ENCODE peak calls at places on chromosomes 11 and 22, in four cellular contexts. One of them, this sample, is unnamed.

GRCh38 chr22:32926600-32926999 is 125.1 kb downstream of the TIMP3 start:
- DNase-seq in IMR-90: peak
- DNase-seq in adrenal gland: peak
- DNase-seq in endothelial cell of umbilical vein: no peak
- DNase-seq in this sample: no peak

GRCh38 chr11:62931501-62932278 is 10.5 kb upstream of the CHRM1 start:
- DNase-seq in adrenal gland: no peak
- DNase-seq in endothelial cell of umbilical vein: no peak
- DNase-seq in IMR-90: no peak
- DNase-seq in this sample: no peak

GRCh38 chr22:19867617-19868016 is 12.9 kb upstream of the GNB1L start:
- DNase-seq in IMR-90: no peak
- DNase-seq in endothelial cell of umbilical vein: no peak
- DNase-seq in adrenal gland: peak
- DNase-seq in this sample: no peak

GRCh38 chr11:63020671-63021255 is 5.1 kb upstream of the SLC22A8 start:
- DNase-seq in IMR-90: no peak
- DNase-seq in endothelial cell of umbilical vein: no peak
- DNase-seq in adrenal gland: no peak
- DNase-seq in this sample: no peak

GRCh38 chr11:47225552-47226137 is 10.9 kb downstream of the DDB2 start:
- DNase-seq in IMR-90: peak
- DNase-seq in endothelial cell of umbilical vein: no peak
- DNase-seq in adrenal gland: no peak
- DNase-seq in this sample: no peak

GRCh38 chr11:31915867-31916266 is 104.7 kb upstream of the PAX6 start:
- DNase-seq in endothelial cell of umbilical vein: no peak
- DNase-seq in adrenal gland: no peak
- DNase-seq in IMR-90: no peak
- DNase-seq in this sample: no peak

GRCh38 chr11:45610627-45611026 is 54.8 kb downstream of the CHST1 start:
- DNase-seq in adrenal gland: no peak
- DNase-seq in endothelial cell of umbilical vein: no peak
- DNase-seq in IMR-90: no peak
- DNase-seq in this sample: no peak

GRCh38 chr11:65366340-65366773 is 11.8 kb downstream of the TIGD3 start:
- DNase-seq in adrenal gland: peak
- DNase-seq in IMR-90: peak
- DNase-seq in endothelial cell of umbilical vein: peak
- DNase-seq in this sample: peak

GRCh38 chr11:129996113-129996870 is 6.3 kb downstream of the PRDM10 start:
- DNase-seq in IMR-90: no peak
- DNase-seq in endothelial cell of umbilical vein: peak
- DNase-seq in adrenal gland: no peak
- DNase-seq in this sample: no peak

GRCh38 chr11:126122863-126123262 is 60.2 kb upstream of the CDON start:
- DNase-seq in endothelial cell of umbilical vein: no peak
- DNase-seq in adrenal gland: no peak
- DNase-seq in IMR-90: no peak
- DNase-seq in this sample: no peak

GRCh38 chr11:77130763-77131513 is 2.9 kb downstream of the MYO7A start:
- DNase-seq in endothelial cell of umbilical vein: no peak
- DNase-seq in adrenal gland: peak
- DNase-seq in IMR-90: peak
- DNase-seq in this sample: peak

GRCh38 chr11:75399344-75400109 is at the start of gene RPS3:
- DNase-seq in IMR-90: peak
- DNase-seq in adrenal gland: peak
- DNase-seq in endothelial cell of umbilical vein: peak
- DNase-seq in this sample: peak

GRCh38 chr11:75403037-75403436 is 3.7 kb downstream of the RPS3 start:
- DNase-seq in adrenal gland: no peak
- DNase-seq in IMR-90: no peak
- DNase-seq in endothelial cell of umbilical vein: peak
- DNase-seq in this sample: no peak

GRCh38 chr11:75400110-75400865 is 970 bp downstream of the RPS3 start:
- DNase-seq in endothelial cell of umbilical vein: peak
- DNase-seq in IMR-90: peak
- DNase-seq in adrenal gland: no peak
- DNase-seq in this sample: no peak

GRCh38 chr11:75403983-75404658 is 4.8 kb downstream of the RPS3 start:
- DNase-seq in adrenal gland: no peak
- DNase-seq in endothelial cell of umbilical vein: no peak
- DNase-seq in IMR-90: no peak
- DNase-seq in this sample: no peak

DNA sequence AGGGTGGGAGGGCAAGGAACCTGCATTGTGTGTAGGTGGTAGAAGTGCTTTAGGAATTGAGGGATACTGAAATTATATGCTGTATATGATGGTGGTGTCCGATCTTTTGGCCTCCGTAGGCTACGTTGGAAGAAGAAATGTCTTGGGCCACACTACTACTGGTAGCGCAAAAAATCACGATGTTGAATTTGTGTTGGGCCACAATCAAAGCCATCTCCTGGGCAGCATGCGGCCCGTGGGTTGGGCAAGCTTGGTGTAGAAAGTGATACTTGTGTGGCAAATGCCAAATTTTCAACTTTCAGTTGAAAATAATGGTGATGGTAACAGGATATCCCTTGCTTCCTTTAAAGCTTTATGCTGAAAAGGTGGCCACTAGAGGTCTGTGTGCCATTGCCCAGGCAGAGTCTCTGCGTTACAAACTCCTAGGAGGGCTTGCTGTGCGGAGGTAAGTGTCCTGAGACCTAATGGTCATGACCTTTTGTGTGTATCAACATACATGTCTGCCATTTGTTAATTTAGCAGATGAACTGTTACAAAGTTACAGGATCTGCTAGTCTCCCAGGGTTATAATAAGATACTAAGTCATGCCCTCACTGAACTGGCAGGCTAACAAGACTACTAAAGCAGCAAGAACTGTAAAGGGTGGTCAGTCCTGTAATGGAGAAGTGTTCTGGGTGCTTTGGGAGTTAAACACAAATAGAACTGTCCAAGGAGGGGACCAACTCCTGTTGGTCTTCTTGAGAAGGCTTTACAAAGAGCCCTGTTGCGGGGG is 2.9 kb downstream of the RPS3 start:
- DNase-seq in IMR-90: no peak
- DNase-seq in adrenal gland: no peak
- DNase-seq in endothelial cell of umbilical vein: no peak
- DNase-seq in this sample: no peak
- H3K27ac ChIP-seq in IMR-90: no peak
- H3K27ac ChIP-seq in adrenal gland: no peak
- H3K27ac ChIP-seq in endothelial cell of umbilical vein: peak
- H3K27ac ChIP-seq in this sample: no peak

GRCh38 chr11:110019659-110020058 is 73.5 kb upstream of the ZC3H12C start:
- DNase-seq in adrenal gland: no peak
- DNase-seq in endothelial cell of umbilical vein: no peak
- DNase-seq in IMR-90: no peak
- DNase-seq in this sample: no peak
- TF ChIP-seq POLR2A in adrenal gland: no peak
- TF ChIP-seq POLR2A in endothelial cell of umbilical vein: no peak
- TF ChIP-seq POLR2A in IMR-90: no peak
- TF ChIP-seq POLR2A in this sample: no peak

GRCh38 chr11:67689178-67689577 is 14.8 kb upstream of the ALDH3B2 start:
- DNase-seq in adrenal gland: no peak
- DNase-seq in endothelial cell of umbilical vein: no peak
- DNase-seq in IMR-90: no peak
- DNase-seq in this sample: no peak

GRCh38 chr11:67694875-67695555 is 20.6 kb upstream of the ALDH3B2 start:
- DNase-seq in IMR-90: no peak
- DNase-seq in endothelial cell of umbilical vein: no peak
- DNase-seq in adrenal gland: no peak
- DNase-seq in this sample: no peak

GRCh38 chr11:67695606-67696005 is 21.2 kb upstream of the ALDH3B2 start:
- DNase-seq in IMR-90: no peak
- DNase-seq in endothelial cell of umbilical vein: no peak
- DNase-seq in adrenal gland: no peak
- DNase-seq in this sample: no peak

GRCh38 chr11:67687986-67688385 is 13.6 kb upstream of the ALDH3B2 start:
- DNase-seq in endothelial cell of umbilical vein: no peak
- DNase-seq in IMR-90: no peak
- DNase-seq in adrenal gland: no peak
- DNase-seq in this sample: no peak

DNA sequence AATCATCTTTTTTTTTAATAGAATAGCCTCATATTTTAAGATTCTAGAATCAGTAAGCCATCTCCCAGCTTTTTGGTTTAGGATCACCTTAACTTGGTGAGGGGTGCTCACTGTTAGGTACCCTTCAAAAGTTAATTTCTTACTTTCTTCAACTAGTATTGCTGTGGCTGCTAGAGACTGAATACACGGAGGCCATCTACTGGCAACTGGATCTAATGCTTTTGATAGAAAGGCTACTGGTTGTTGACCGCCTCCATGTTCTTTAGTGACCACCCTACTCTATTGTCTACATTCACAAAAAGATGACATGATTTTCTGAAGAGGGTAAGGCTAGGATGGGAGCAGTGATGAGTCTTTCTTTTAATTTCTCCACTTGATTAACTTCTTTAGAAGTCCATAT is 16.7 kb upstream of the ALDH3B2 start:
- DNase-seq in adrenal gland: no peak
- DNase-seq in endothelial cell of umbilical vein: no peak
- DNase-seq in IMR-90: no peak
- DNase-seq in this sample: no peak
- TF ChIP-seq CTCF in adrenal gland: no peak
- TF ChIP-seq CTCF in endothelial cell of umbilical vein: no peak
- TF ChIP-seq CTCF in IMR-90: no peak
- TF ChIP-seq CTCF in this sample: no peak

GRCh38 chr22:43411040-43411919 is 534 bp upstream of the MPPED1 start:
- DNase-seq in IMR-90: no peak
- DNase-seq in adrenal gland: no peak
- DNase-seq in endothelial cell of umbilical vein: no peak
- DNase-seq in this sample: no peak

GRCh38 chr22:43413826-43414225 is 2.0 kb downstream of the MPPED1 start:
- DNase-seq in endothelial cell of umbilical vein: no peak
- DNase-seq in adrenal gland: no peak
- DNase-seq in IMR-90: no peak
- DNase-seq in this sample: no peak

GRCh38 chr22:43412808-43413785 is 1.3 kb downstream of the MPPED1 start:
- DNase-seq in adrenal gland: no peak
- DNase-seq in IMR-90: no peak
- DNase-seq in endothelial cell of umbilical vein: no peak
- DNase-seq in this sample: no peak

GRCh38 chr22:43409800-43410199 is 2.0 kb upstream of the MPPED1 start:
- DNase-seq in endothelial cell of umbilical vein: no peak
- DNase-seq in adrenal gland: no peak
- DNase-seq in IMR-90: no peak
- DNase-seq in this sample: no peak

GRCh38 chr22:43411981-43412807 is at the start of gene MPPED1:
- DNase-seq in adrenal gland: no peak
- DNase-seq in IMR-90: no peak
- DNase-seq in endothelial cell of umbilical vein: no peak
- DNase-seq in this sample: no peak
- H3K27ac ChIP-seq in adrenal gland: no peak
- H3K27ac ChIP-seq in IMR-90: no peak
- H3K27ac ChIP-seq in endothelial cell of umbilical vein: no peak
- H3K27ac ChIP-seq in this sample: no peak

DNA sequence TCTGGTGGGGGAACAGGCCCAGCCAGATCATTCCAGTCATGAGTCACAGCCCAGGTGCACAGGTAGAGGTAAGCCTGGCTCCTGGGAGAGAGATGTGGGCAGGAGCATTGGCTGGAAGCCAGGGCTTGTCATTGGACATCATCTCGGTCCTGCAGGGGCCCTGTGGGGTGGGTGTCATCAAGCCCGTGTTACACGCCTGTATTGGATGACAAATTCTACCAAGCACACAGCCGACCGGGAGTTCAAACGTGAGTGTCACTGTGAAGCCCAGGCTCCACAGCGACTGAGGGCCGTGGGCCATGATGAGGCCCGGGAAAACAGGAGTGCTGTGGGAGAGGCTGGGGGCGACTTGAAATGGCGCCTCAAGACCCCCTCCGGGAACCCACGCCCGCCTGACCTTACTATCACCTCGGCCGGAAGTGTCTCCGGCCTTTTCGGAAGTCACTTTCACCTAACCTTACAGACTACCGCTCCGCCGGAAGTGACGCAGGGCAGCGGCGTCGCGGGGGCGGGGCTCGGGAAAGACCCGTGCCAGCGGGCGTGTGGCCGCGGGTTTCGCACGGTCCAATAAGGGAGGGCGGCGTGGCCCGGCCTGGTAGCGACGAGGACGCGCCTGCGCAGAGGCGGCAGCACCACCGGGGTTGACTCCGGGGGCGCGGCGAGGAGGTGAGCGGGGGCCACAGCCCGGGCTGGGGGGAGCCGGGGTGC is at the start of gene FKBP2:
- DNase-seq in adrenal gland: peak
- DNase-seq in IMR-90: peak
- DNase-seq in endothelial cell of umbilical vein: peak
- DNase-seq in this sample: peak
- TF ChIP-seq POLR2A in adrenal gland: peak
- TF ChIP-seq POLR2A in IMR-90: peak
- TF ChIP-seq POLR2A in endothelial cell of umbilical vein: peak
- TF ChIP-seq POLR2A in this sample: peak

DNA sequence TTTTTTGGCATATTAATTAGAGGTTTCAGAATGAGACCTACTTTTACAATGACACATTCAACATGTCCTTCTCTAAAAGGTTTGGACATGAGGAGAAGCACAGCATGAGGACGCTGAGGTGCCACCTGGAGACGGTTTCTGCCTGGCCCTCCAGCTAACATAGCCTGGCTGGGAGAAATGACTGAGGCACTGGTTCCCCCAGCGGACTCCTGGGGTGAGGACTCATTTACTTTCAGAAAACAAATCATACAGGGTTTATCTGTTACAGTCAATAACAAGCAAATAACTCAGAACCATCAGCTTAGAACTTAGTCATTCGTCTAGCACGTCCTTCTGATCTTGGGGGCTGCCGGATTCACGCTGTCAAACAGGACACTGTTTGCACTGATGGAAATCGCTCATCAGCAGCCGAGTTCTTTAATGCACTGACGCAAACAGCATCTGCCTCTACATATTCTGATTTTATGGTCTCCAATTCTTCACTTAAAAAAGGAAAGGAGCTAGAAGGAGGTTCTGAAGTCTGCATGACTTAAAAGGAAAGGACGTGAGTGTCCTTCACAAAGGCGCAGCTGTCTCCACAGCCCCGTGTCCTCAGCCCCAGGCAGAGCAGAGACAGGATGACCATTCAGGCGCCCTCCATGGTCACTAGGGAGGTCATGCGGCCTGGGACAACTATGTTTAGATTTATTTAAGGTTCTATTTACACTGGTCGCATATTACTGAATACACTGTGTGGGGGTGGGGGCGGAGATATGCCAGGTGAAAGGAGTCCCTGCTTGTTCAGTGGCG is 44.2 kb downstream of the CERK start:
- DNase-seq in IMR-90: no peak
- DNase-seq in adrenal gland: no peak
- DNase-seq in endothelial cell of umbilical vein: no peak
- DNase-seq in this sample: no peak
- TF ChIP-seq CTCF in IMR-90: no peak
- TF ChIP-seq CTCF in adrenal gland: no peak
- TF ChIP-seq CTCF in endothelial cell of umbilical vein: no peak
- TF ChIP-seq CTCF in this sample: no peak